ENCODE peak calls at places on chromosome 1, in nine cellular contexts. One of them, this sample, is unnamed.

GRCh38 chr1:183287191-183287675 is 101.2 kb downstream of the LAMC2 start:
- DNase-seq in GM13977: no peak
- DNase-seq in CD4-positive, alpha-beta T cell: no peak
- DNase-seq in Peyer's patch: no peak
- DNase-seq in activated CD8-positive, alpha-beta T cell treated with anti-CD3 and anti-CD28 coated beads for 36 hours: no peak
- DNase-seq in brain microvascular endothelial cell: peak
- DNase-seq in left lung: no peak
- DNase-seq in prostate gland: no peak
- DNase-seq in mammary epithelial cell: no peak
- DNase-seq in this sample: no peak

GRCh38 chr1:107378602-107379265 is 237.9 kb downstream of the NTNG1 start:
- DNase-seq in mammary epithelial cell: no peak
- DNase-seq in left lung: no peak
- DNase-seq in GM13977: no peak
- DNase-seq in CD4-positive, alpha-beta T cell: no peak
- DNase-seq in Peyer's patch: no peak
- DNase-seq in prostate gland: no peak
- DNase-seq in activated CD8-positive, alpha-beta T cell treated with anti-CD3 and anti-CD28 coated beads for 36 hours: no peak
- DNase-seq in brain microvascular endothelial cell: no peak
- DNase-seq in this sample: no peak

GRCh38 chr1:192974701-192975100 is 84.5 kb downstream of the UCHL5 start:
- DNase-seq in prostate gland: no peak
- DNase-seq in brain microvascular endothelial cell: no peak
- DNase-seq in Peyer's patch: no peak
- DNase-seq in GM13977: no peak
- DNase-seq in CD4-positive, alpha-beta T cell: no peak
- DNase-seq in mammary epithelial cell: peak
- DNase-seq in activated CD8-positive, alpha-beta T cell treated with anti-CD3 and anti-CD28 coated beads for 36 hours: no peak
- DNase-seq in left lung: no peak
- DNase-seq in this sample: no peak

GRCh38 chr1:107844009-107844408 is 121.0 kb downstream of the VAV3 start:
- DNase-seq in Peyer's patch: no peak
- DNase-seq in GM13977: no peak
- DNase-seq in prostate gland: no peak
- DNase-seq in left lung: no peak
- DNase-seq in activated CD8-positive, alpha-beta T cell treated with anti-CD3 and anti-CD28 coated beads for 36 hours: peak
- DNase-seq in brain microvascular endothelial cell: no peak
- DNase-seq in CD4-positive, alpha-beta T cell: no peak
- DNase-seq in mammary epithelial cell: no peak
- DNase-seq in this sample: no peak

GRCh38 chr1:236809133-236809532 is 14.0 kb downstream of the MTR start:
- DNase-seq in CD4-positive, alpha-beta T cell: no peak
- DNase-seq in brain microvascular endothelial cell: no peak
- DNase-seq in activated CD8-positive, alpha-beta T cell treated with anti-CD3 and anti-CD28 coated beads for 36 hours: no peak
- DNase-seq in Peyer's patch: no peak
- DNase-seq in mammary epithelial cell: no peak
- DNase-seq in GM13977: no peak
- DNase-seq in left lung: no peak
- DNase-seq in prostate gland: no peak
- DNase-seq in this sample: no peak

GRCh38 chr1:115325876-115326275 is 12.2 kb downstream of the NGF start:
- DNase-seq in brain microvascular endothelial cell: peak
- DNase-seq in activated CD8-positive, alpha-beta T cell treated with anti-CD3 and anti-CD28 coated beads for 36 hours: no peak
- DNase-seq in Peyer's patch: no peak
- DNase-seq in mammary epithelial cell: no peak
- DNase-seq in left lung: no peak
- DNase-seq in CD4-positive, alpha-beta T cell: no peak
- DNase-seq in prostate gland: no peak
- DNase-seq in GM13977: no peak
- DNase-seq in this sample: no peak

GRCh38 chr1:234875953-234876814 is 252.5 kb downstream of the TOMM20 start:
- DNase-seq in Peyer's patch: no peak
- DNase-seq in GM13977: peak
- DNase-seq in brain microvascular endothelial cell: peak
- DNase-seq in left lung: no peak
- DNase-seq in CD4-positive, alpha-beta T cell: no peak
- DNase-seq in mammary epithelial cell: no peak
- DNase-seq in activated CD8-positive, alpha-beta T cell treated with anti-CD3 and anti-CD28 coated beads for 36 hours: peak
- DNase-seq in prostate gland: no peak
- DNase-seq in this sample: no peak

GRCh38 chr1:226702318-226702956 is 36.6 kb downstream of the ITPKB start:
- DNase-seq in brain microvascular endothelial cell: peak
- DNase-seq in GM13977: no peak
- DNase-seq in prostate gland: peak
- DNase-seq in activated CD8-positive, alpha-beta T cell treated with anti-CD3 and anti-CD28 coated beads for 36 hours: no peak
- DNase-seq in Peyer's patch: no peak
- DNase-seq in mammary epithelial cell: no peak
- DNase-seq in left lung: no peak
- DNase-seq in CD4-positive, alpha-beta T cell: no peak
- DNase-seq in this sample: no peak

GRCh38 chr1:42162181-42162580 is 2.4 kb downstream of the GUCA2A start:
- DNase-seq in prostate gland: no peak
- DNase-seq in mammary epithelial cell: no peak
- DNase-seq in GM13977: no peak
- DNase-seq in activated CD8-positive, alpha-beta T cell treated with anti-CD3 and anti-CD28 coated beads for 36 hours: no peak
- DNase-seq in Peyer's patch: no peak
- DNase-seq in brain microvascular endothelial cell: no peak
- DNase-seq in left lung: no peak
- DNase-seq in CD4-positive, alpha-beta T cell: no peak
- DNase-seq in this sample: no peak

GRCh38 chr1:229434005-229434640 is at the start of gene ACTA1:
- DNase-seq in activated CD8-positive, alpha-beta T cell treated with anti-CD3 and anti-CD28 coated beads for 36 hours: no peak
- DNase-seq in left lung: peak
- DNase-seq in GM13977: no peak
- DNase-seq in mammary epithelial cell: no peak
- DNase-seq in CD4-positive, alpha-beta T cell: no peak
- DNase-seq in Peyer's patch: peak
- DNase-seq in brain microvascular endothelial cell: no peak
- DNase-seq in prostate gland: no peak
- DNase-seq in this sample: no peak

GRCh38 chr1:44377925-44378784 is 23.1 kb upstream of the ERI3 start:
- DNase-seq in brain microvascular endothelial cell: peak
- DNase-seq in mammary epithelial cell: peak
- DNase-seq in activated CD8-positive, alpha-beta T cell treated with anti-CD3 and anti-CD28 coated beads for 36 hours: peak
- DNase-seq in prostate gland: peak
- DNase-seq in Peyer's patch: no peak
- DNase-seq in CD4-positive, alpha-beta T cell: peak
- DNase-seq in GM13977: peak
- DNase-seq in left lung: no peak
- DNase-seq in this sample: peak

GRCh38 chr1:229756666-229757065 is 130.6 kb downstream of the URB2 start:
- DNase-seq in prostate gland: no peak
- DNase-seq in activated CD8-positive, alpha-beta T cell treated with anti-CD3 and anti-CD28 coated beads for 36 hours: no peak
- DNase-seq in CD4-positive, alpha-beta T cell: no peak
- DNase-seq in brain microvascular endothelial cell: peak
- DNase-seq in mammary epithelial cell: peak
- DNase-seq in GM13977: no peak
- DNase-seq in left lung: no peak
- DNase-seq in Peyer's patch: no peak
- DNase-seq in this sample: no peak

GRCh38 chr1:21334214-21335087 is 44.2 kb upstream of the ECE1 start:
- DNase-seq in activated CD8-positive, alpha-beta T cell treated with anti-CD3 and anti-CD28 coated beads for 36 hours: peak
- DNase-seq in left lung: peak
- DNase-seq in brain microvascular endothelial cell: peak
- DNase-seq in prostate gland: no peak
- DNase-seq in GM13977: peak
- DNase-seq in mammary epithelial cell: peak
- DNase-seq in CD4-positive, alpha-beta T cell: peak
- DNase-seq in Peyer's patch: peak
- DNase-seq in this sample: peak

GRCh38 chr1:21335750-21336168 is 45.5 kb upstream of the ECE1 start:
- DNase-seq in GM13977: no peak
- DNase-seq in Peyer's patch: no peak
- DNase-seq in activated CD8-positive, alpha-beta T cell treated with anti-CD3 and anti-CD28 coated beads for 36 hours: no peak
- DNase-seq in prostate gland: no peak
- DNase-seq in brain microvascular endothelial cell: no peak
- DNase-seq in CD4-positive, alpha-beta T cell: no peak
- DNase-seq in mammary epithelial cell: peak
- DNase-seq in left lung: no peak
- DNase-seq in this sample: no peak

GRCh38 chr1:21333824-21334213 is 43.6 kb upstream of the ECE1 start:
- DNase-seq in CD4-positive, alpha-beta T cell: no peak
- DNase-seq in Peyer's patch: no peak
- DNase-seq in left lung: no peak
- DNase-seq in prostate gland: no peak
- DNase-seq in GM13977: no peak
- DNase-seq in brain microvascular endothelial cell: no peak
- DNase-seq in activated CD8-positive, alpha-beta T cell treated with anti-CD3 and anti-CD28 coated beads for 36 hours: no peak
- DNase-seq in mammary epithelial cell: no peak
- DNase-seq in this sample: no peak

GRCh38 chr1:21337010-21337437 is 46.8 kb upstream of the ECE1 start:
- DNase-seq in left lung: no peak
- DNase-seq in mammary epithelial cell: no peak
- DNase-seq in activated CD8-positive, alpha-beta T cell treated with anti-CD3 and anti-CD28 coated beads for 36 hours: no peak
- DNase-seq in Peyer's patch: no peak
- DNase-seq in GM13977: no peak
- DNase-seq in CD4-positive, alpha-beta T cell: no peak
- DNase-seq in prostate gland: no peak
- DNase-seq in brain microvascular endothelial cell: no peak
- DNase-seq in this sample: no peak

GRCh38 chr1:21335088-21335678 is 44.9 kb upstream of the ECE1 start:
- DNase-seq in GM13977: no peak
- DNase-seq in brain microvascular endothelial cell: no peak
- DNase-seq in Peyer's patch: no peak
- DNase-seq in mammary epithelial cell: peak
- DNase-seq in activated CD8-positive, alpha-beta T cell treated with anti-CD3 and anti-CD28 coated beads for 36 hours: no peak
- DNase-seq in CD4-positive, alpha-beta T cell: no peak
- DNase-seq in prostate gland: no peak
- DNase-seq in left lung: no peak
- DNase-seq in this sample: no peak
- TF ChIP-seq CTCF in GM13977: no peak
- TF ChIP-seq CTCF in brain microvascular endothelial cell: no peak
- TF ChIP-seq CTCF in Peyer's patch: no peak
- TF ChIP-seq CTCF in mammary epithelial cell: no peak
- TF ChIP-seq CTCF in activated CD8-positive, alpha-beta T cell treated with anti-CD3 and anti-CD28 coated beads for 36 hours: no peak
- TF ChIP-seq CTCF in CD4-positive, alpha-beta T cell: no peak
- TF ChIP-seq CTCF in prostate gland: no peak
- TF ChIP-seq CTCF in left lung: peak
- TF ChIP-seq CTCF in this sample: no peak

GRCh38 chr1:19444399-19445021 is 40.8 kb downstream of the CAPZB start:
- DNase-seq in CD4-positive, alpha-beta T cell: no peak
- DNase-seq in activated CD8-positive, alpha-beta T cell treated with anti-CD3 and anti-CD28 coated beads for 36 hours: no peak
- DNase-seq in mammary epithelial cell: no peak
- DNase-seq in GM13977: no peak
- DNase-seq in Peyer's patch: no peak
- DNase-seq in brain microvascular endothelial cell: no peak
- DNase-seq in left lung: no peak
- DNase-seq in prostate gland: no peak
- DNase-seq in this sample: no peak

GRCh38 chr1:19443321-19443720 is 42.0 kb downstream of the CAPZB start:
- DNase-seq in Peyer's patch: no peak
- DNase-seq in prostate gland: no peak
- DNase-seq in CD4-positive, alpha-beta T cell: no peak
- DNase-seq in left lung: no peak
- DNase-seq in GM13977: no peak
- DNase-seq in activated CD8-positive, alpha-beta T cell treated with anti-CD3 and anti-CD28 coated beads for 36 hours: no peak
- DNase-seq in mammary epithelial cell: no peak
- DNase-seq in brain microvascular endothelial cell: no peak
- DNase-seq in this sample: no peak

GRCh38 chr1:19448491-19449439 is 36.6 kb downstream of the CAPZB start:
- DNase-seq in Peyer's patch: no peak
- DNase-seq in mammary epithelial cell: peak
- DNase-seq in GM13977: no peak
- DNase-seq in prostate gland: no peak
- DNase-seq in brain microvascular endothelial cell: no peak
- DNase-seq in activated CD8-positive, alpha-beta T cell treated with anti-CD3 and anti-CD28 coated beads for 36 hours: peak
- DNase-seq in left lung: no peak
- DNase-seq in CD4-positive, alpha-beta T cell: no peak
- DNase-seq in this sample: no peak

GRCh38 chr1:19447550-19447949 is 37.8 kb downstream of the CAPZB start:
- DNase-seq in mammary epithelial cell: no peak
- DNase-seq in activated CD8-positive, alpha-beta T cell treated with anti-CD3 and anti-CD28 coated beads for 36 hours: no peak
- DNase-seq in left lung: no peak
- DNase-seq in prostate gland: no peak
- DNase-seq in Peyer's patch: no peak
- DNase-seq in CD4-positive, alpha-beta T cell: no peak
- DNase-seq in GM13977: no peak
- DNase-seq in brain microvascular endothelial cell: no peak
- DNase-seq in this sample: no peak

GRCh38 chr1:19445417-19446342 is 39.7 kb downstream of the CAPZB start:
- DNase-seq in CD4-positive, alpha-beta T cell: no peak
- DNase-seq in brain microvascular endothelial cell: no peak
- DNase-seq in Peyer's patch: no peak
- DNase-seq in activated CD8-positive, alpha-beta T cell treated with anti-CD3 and anti-CD28 coated beads for 36 hours: no peak
- DNase-seq in GM13977: no peak
- DNase-seq in left lung: no peak
- DNase-seq in prostate gland: peak
- DNase-seq in mammary epithelial cell: no peak
- DNase-seq in this sample: no peak
- TF ChIP-seq CTCF in CD4-positive, alpha-beta T cell: peak
- TF ChIP-seq CTCF in brain microvascular endothelial cell: peak
- TF ChIP-seq CTCF in Peyer's patch: no peak
- TF ChIP-seq CTCF in activated CD8-positive, alpha-beta T cell treated with anti-CD3 and anti-CD28 coated beads for 36 hours: peak
- TF ChIP-seq CTCF in GM13977: peak
- TF ChIP-seq CTCF in left lung: no peak
- TF ChIP-seq CTCF in prostate gland: no peak
- TF ChIP-seq CTCF in mammary epithelial cell: peak
- TF ChIP-seq CTCF in this sample: no peak

DNA sequence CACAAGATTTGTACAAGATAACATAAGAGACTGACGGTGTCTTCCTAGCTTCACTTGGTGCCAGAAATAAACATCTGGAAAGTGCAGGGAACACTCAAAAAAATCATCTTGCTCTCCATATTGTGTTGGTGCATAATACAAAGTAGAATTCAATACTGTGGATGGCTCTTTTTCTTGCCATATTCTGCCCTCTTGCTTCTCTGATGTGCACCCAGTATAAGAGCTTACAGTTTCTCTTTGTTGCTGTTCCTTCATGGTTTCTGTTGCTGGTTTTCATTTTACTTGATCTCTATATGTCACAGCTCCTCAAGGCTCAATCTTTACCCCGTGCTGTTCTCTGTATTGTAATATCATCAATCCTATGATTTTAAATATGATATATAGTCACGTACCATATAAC is 528.5 kb upstream of the ZP4 start:
- DNase-seq in activated CD8-positive, alpha-beta T cell treated with anti-CD3 and anti-CD28 coated beads for 36 hours: no peak
- DNase-seq in GM13977: no peak
- DNase-seq in mammary epithelial cell: no peak
- DNase-seq in Peyer's patch: no peak
- DNase-seq in prostate gland: no peak
- DNase-seq in left lung: no peak
- DNase-seq in brain microvascular endothelial cell: no peak
- DNase-seq in CD4-positive, alpha-beta T cell: no peak
- DNase-seq in this sample: no peak
- TF ChIP-seq CTCF in activated CD8-positive, alpha-beta T cell treated with anti-CD3 and anti-CD28 coated beads for 36 hours: no peak
- TF ChIP-seq CTCF in GM13977: no peak
- TF ChIP-seq CTCF in mammary epithelial cell: no peak
- TF ChIP-seq CTCF in Peyer's patch: no peak
- TF ChIP-seq CTCF in prostate gland: no peak
- TF ChIP-seq CTCF in left lung: no peak
- TF ChIP-seq CTCF in brain microvascular endothelial cell: no peak
- TF ChIP-seq CTCF in CD4-positive, alpha-beta T cell: no peak
- TF ChIP-seq CTCF in this sample: no peak

DNA sequence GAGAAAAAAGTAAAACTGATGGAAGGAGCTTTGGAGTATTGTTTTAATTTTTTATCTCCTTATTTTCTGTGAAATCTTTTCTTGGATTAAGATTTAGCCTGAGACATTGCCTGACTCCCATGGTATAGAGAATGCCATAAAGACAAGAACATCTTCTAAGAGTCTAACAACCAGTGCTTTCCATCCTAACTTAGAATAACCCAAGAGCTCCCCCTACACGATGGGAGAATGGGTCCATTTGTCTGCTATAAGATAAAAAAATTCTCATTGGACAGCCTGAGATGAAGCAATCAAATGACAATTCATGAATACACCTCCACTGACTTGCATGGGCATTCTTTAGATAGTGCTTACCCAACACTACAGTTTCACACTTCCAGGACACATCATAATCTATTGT is 478.1 kb downstream of the TTLL7 start:
- DNase-seq in Peyer's patch: no peak
- DNase-seq in GM13977: no peak
- DNase-seq in left lung: no peak
- DNase-seq in activated CD8-positive, alpha-beta T cell treated with anti-CD3 and anti-CD28 coated beads for 36 hours: no peak
- DNase-seq in mammary epithelial cell: no peak
- DNase-seq in brain microvascular endothelial cell: no peak
- DNase-seq in CD4-positive, alpha-beta T cell: no peak
- DNase-seq in prostate gland: no peak
- DNase-seq in this sample: no peak
- TF ChIP-seq CTCF in Peyer's patch: no peak
- TF ChIP-seq CTCF in GM13977: peak
- TF ChIP-seq CTCF in left lung: no peak
- TF ChIP-seq CTCF in activated CD8-positive, alpha-beta T cell treated with anti-CD3 and anti-CD28 coated beads for 36 hours: no peak
- TF ChIP-seq CTCF in mammary epithelial cell: no peak
- TF ChIP-seq CTCF in brain microvascular endothelial cell: no peak
- TF ChIP-seq CTCF in CD4-positive, alpha-beta T cell: no peak
- TF ChIP-seq CTCF in prostate gland: no peak
- TF ChIP-seq CTCF in this sample: no peak

This sample was measured in natural killer cell.